ENCODE peak calls at places on chromosomes 5 and 9, in four cellular contexts. N, X, V and B are unnamed samples.
A peak's percentile ranks its signal among the peaks of the same experiment; 100 is the strongest.

GRCh38 chr5:32109236-32109635 is 64.9 kb downstream of the GOLPH3 start:
- DNase-seq in N (peak; percentile 14), X (no peak), V (no peak), B (no peak)

GRCh38 chr9:85420750-85421149 is 321.0 kb downstream of the AGTPBP1 start:
- DNase-seq in N (no peak), X (no peak), V (no peak), B (peak; percentile 18)

GRCh38 chr9:111874500-111874899 is 22.1 kb upstream of the UGCG start:
- DNase-seq in N (no peak), X (no peak), V (no peak), B (no peak)

GRCh38 chr9:131700765-131701433 is 39.0 kb downstream of the RAPGEF1 start:
- DNase-seq in N (no peak), X (no peak), V (no peak), B (no peak)

GRCh38 chr9:134981829-134982228 is 64.1 kb upstream of the FCN1 start:
- DNase-seq in N (no peak), X (no peak), V (no peak), B (no peak)

GRCh38 chr5:130017173-130017572 is 112.9 kb downstream of the CHSY3 start:
- DNase-seq in N (no peak), X (no peak), V (no peak), B (no peak)

GRCh38 chr9:134489621-134490380 is 151.8 kb upstream of the COL5A1 start:
- DNase-seq in N (no peak), X (no peak), V (no peak), B (no peak)

GRCh38 chr5:52727568-52727967 is 60.1 kb upstream of the ITGA1 start:
- DNase-seq in N (peak; percentile 56), X (peak; percentile 61), V (no peak), B (peak; percentile 16)

GRCh38 chr9:98862936-98863335 is 55.5 kb downstream of the GALNT12 start:
- DNase-seq in N (no peak), X (no peak), V (no peak), B (no peak)

GRCh38 chr5:173472784-173473278 is 143.6 kb downstream of the BOD1 start:
- DNase-seq in N (peak; percentile 67), X (peak; percentile 33), V (no peak), B (no peak)

GRCh38 chr9:19665146-19665863 is 123.5 kb downstream of the SLC24A2 start:
- DNase-seq in N (no peak), X (no peak), V (no peak), B (no peak)

GRCh38 chr9:131259432-131259885 is 16.9 kb downstream of the FAM78A start:
- DNase-seq in N (no peak), X (no peak), V (no peak), B (no peak)

GRCh38 chr5:61620660-61621650 is 288.9 kb downstream of the ZSWIM6 start:
- DNase-seq in N (no peak), X (no peak), V (no peak), B (no peak)

GRCh38 chr5:62310426-62311105 is 4.6 kb downstream of the KIF2A start:
- DNase-seq in N (no peak), X (no peak), V (no peak), B (no peak)

GRCh38 chr5:66558562-66558961 is 37.6 kb upstream of the MAST4 start:
- DNase-seq in N (no peak), X (no peak), V (no peak), B (no peak)

GRCh38 chr9:108186996-108187395 is 668.8 kb downstream of the ACTL7B start:
- DNase-seq in N (peak; percentile 89), X (no peak), V (no peak), B (no peak)

GRCh38 chr9:102499468-102499867 is 495.7 kb upstream of the CYLC2 start:
- DNase-seq in N (no peak), X (no peak), V (no peak), B (no peak)

GRCh38 chr9:100590481-100590880 is 12.6 kb downstream of the CAVIN4 start:
- DNase-seq in N (peak; percentile 78), X (peak; percentile 88), V (no peak), B (no peak)

GRCh38 chr9:120366646-120367019 is 213.3 kb downstream of the CDK5RAP2 start:
- DNase-seq in N (peak; percentile 79), X (peak; percentile 90), V (no peak), B (peak; percentile 54)

GRCh38 chr9:116087751-116088194 is 65.8 kb upstream of the PAPPA start:
- DNase-seq in N (peak; percentile 97), X (no peak), V (no peak), B (no peak)

DNA sequence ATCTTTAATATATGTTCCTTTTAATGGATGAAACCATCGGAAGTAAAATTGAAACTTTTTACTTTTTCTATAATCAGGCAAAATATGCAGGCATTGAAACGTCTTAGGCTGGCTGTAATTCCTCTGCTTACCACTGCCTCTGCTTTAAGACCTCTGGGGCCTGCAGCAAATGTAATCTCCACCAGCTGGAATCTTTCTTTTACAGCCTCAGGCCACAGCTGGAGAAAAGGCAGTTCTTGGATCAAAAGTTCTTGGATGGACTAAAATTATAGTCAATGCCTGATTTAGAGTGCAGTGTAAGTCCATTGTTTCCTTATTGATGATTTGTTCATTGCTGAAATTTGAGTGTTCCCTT is 396.7 kb downstream of the KCTD16 start:
- DNase-seq in N (peak; percentile 87), X (peak; percentile 69), V (no peak), B (no peak)
- TF ChIP-seq CTCF in N (peak; percentile 52), X (peak; percentile 42), V (no peak), B (no peak)

GRCh38 chr5:94694671-94695070 is 76.2 kb downstream of the SLF1 start:
- DNase-seq in N (no peak), X (no peak), V (no peak), B (no peak)

GRCh38 chr5:94702729-94703128 is 84.3 kb downstream of the SLF1 start:
- DNase-seq in N (no peak), X (no peak), V (no peak), B (no peak)

GRCh38 chr5:94700592-94700991 is 82.1 kb downstream of the SLF1 start:
- DNase-seq in N (no peak), X (no peak), V (no peak), B (no peak)

GRCh38 chr5:94693845-94694370 is 75.4 kb downstream of the SLF1 start:
- DNase-seq in N (no peak), X (no peak), V (no peak), B (no peak)

GRCh38 chr5:94698189-94698588 is 79.7 kb downstream of the SLF1 start:
- DNase-seq in N (no peak), X (no peak), V (no peak), B (no peak)
- TF ChIP-seq CTCF in N (no peak), X (no peak), V (no peak), B (no peak)

GRCh38 chr5:95283761-95284511 is 958 bp downstream of the MCTP1 start:
- DNase-seq in N (no peak), X (no peak), V (no peak), B (peak; percentile 47)
- TF ChIP-seq CTCF in N (peak; percentile 32), X (peak; percentile 54), V (no peak), B (peak; percentile 28)

DNA sequence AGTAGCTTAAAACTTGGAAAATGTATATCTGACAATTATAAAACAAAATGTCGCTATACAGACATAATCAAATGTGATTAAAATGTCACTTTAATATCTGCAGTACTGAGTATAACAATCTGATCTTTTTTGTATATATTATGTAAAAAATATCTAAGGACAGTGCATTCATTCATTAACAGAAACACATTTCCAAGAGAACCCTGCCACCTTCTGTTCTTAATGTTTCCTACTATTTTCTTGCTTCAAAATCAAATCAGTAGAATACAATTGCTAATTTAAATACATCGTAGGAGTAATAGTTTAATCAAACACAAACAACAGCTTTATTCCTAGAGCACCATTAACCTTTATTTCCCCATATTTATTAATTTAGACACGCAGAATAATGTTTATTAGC is 142.6 kb upstream of the ST8SIA4 start:
- DNase-seq in N (peak; percentile 43), X (no peak), V (no peak), B (no peak)
- TF ChIP-seq CTCF in N (no peak), X (no peak), V (peak; percentile 39), B (no peak)

DNA sequence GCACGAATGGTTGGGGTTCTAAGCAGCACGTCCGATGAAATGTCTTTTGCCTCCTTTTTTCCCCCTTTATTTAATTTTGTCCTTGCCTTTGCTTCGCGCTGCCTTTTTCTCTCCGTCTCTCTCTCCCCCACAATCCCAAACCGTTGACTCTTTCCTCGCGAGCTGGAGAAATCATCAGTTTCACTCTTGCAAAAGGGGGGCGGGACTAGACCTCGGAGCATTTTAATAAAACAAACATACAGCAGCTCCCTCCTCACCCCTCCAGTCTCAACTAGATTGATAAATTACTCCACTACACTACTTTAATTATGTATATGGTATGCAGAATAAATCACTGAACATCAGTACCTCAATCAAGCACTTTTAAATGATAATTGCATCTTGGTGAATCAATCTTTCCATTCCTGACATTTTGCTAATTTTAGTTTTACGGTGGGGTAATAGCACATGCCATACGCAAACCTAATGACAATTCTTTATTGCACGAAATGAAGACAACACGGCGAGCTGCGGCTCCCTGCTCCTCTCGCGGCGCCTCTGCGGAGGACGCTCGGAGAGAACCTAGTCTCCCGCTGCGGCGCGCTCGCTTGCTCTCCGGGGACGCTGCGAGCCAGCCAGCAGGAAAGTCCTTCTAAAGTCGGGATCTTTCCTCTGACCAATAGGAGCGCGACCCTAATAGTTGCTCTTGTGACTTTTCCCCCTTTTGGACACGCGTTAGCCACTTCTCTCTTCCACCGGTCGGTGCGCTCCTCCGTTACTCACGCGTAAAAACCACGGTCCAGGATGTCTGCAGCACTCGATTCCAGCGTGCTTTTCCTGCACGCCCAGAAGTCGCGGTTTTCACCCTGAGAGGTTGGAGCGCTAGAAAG is 816 bp upstream of the MEF2C start:
- DNase-seq in N (peak; percentile 86), X (peak; percentile 71), V (no peak), B (peak; percentile 67)
- TF ChIP-seq CTCF in N (no peak), X (peak; percentile 31), V (no peak), B (no peak)

GRCh38 chr5:1871441-1871840 is 11.3 kb downstream of the IRX4 start:
- DNase-seq in N (no peak), X (no peak), V (no peak), B (no peak)
- TF ChIP-seq CTCF in N (no peak), X (no peak), V (no peak), B (no peak)